ENCODE peak calls at places on chromosomes 7 and 10, in four cellular contexts. O is HepG2, L is GM12878, P is K562. J is an unnamed sample.
A peak's percentile ranks its signal among the peaks of the same experiment; 100 is the strongest.

GRCh38 chr10:128606041-128606440 is 479.8 kb upstream of the MKI67 start:
- DNase-seq in O (no peak), L (no peak), P (no peak), J (no peak)

GRCh38 chr10:74151879-74152722 is 1.1 kb downstream of the ADK start:
- DNase-seq in O (no peak), L (no peak), P (no peak), J (no peak)

GRCh38 chr10:10609379-10609955 is 408.2 kb upstream of the CELF2 start:
- DNase-seq in O (no peak), L (no peak), P (no peak), J (no peak)

GRCh38 chr10:34766256-34766580 is 48.9 kb downstream of the PARD3 start:
- DNase-seq in O (no peak), L (no peak), P (no peak), J (no peak)

GRCh38 chr7:1558841-1559625 is 3.0 kb upstream of the TMEM184A start:
- DNase-seq in O (no peak), L (no peak), P (no peak), J (no peak)

GRCh38 chr7:28442540-28443420 is 30.5 kb downstream of the CREB5 start:
- DNase-seq in O (no peak), L (no peak), P (no peak), J (no peak)

GRCh38 chr7:149144996-149145850 is 2.0 kb upstream of the ZNF398 start:
- DNase-seq in O (no peak), L (no peak), P (peak; percentile 55), J (peak; percentile 4)

GRCh38 chr10:75547391-75548298 is 116.2 kb downstream of the LRMDA start:
- DNase-seq in O (no peak), L (peak; percentile 33), P (no peak), J (no peak)

GRCh38 chr7:47032171-47032915 is 549.6 kb downstream of the TNS3 start:
- DNase-seq in O (no peak), L (no peak), P (no peak), J (no peak)

GRCh38 chr7:81053623-81054022 is 134.8 kb upstream of the SEMA3C start:
- DNase-seq in O (peak; percentile 9), L (no peak), P (no peak), J (no peak)

GRCh38 chr10:14658331-14659122 is 116.2 kb downstream of the FAM107B start:
- DNase-seq in O (no peak), L (peak; percentile 64), P (no peak), J (no peak)

GRCh38 chr10:52106895-52107294 is 207.2 kb upstream of the DKK1 start:
- DNase-seq in O (no peak), L (no peak), P (no peak), J (peak; percentile 51)

GRCh38 chr7:109842386-109842785 is 1248.5 kb upstream of the LRRN3 start:
- DNase-seq in O (no peak), L (no peak), P (no peak), J (no peak)

GRCh38 chr7:76358053-76358477 is 726 bp downstream of the YWHAG start:
- DNase-seq in O (no peak), L (no peak), P (peak; percentile 79), J (peak; percentile 27)

GRCh38 chr7:149774237-149775175 is 1.1 kb upstream of the ZNF467 start:
- DNase-seq in O (no peak), L (no peak), P (peak; percentile 33), J (no peak)

GRCh38 chr7:33982425-33982786 is 77.1 kb downstream of the BMPER start:
- DNase-seq in O (no peak), L (no peak), P (no peak), J (peak; percentile 30)

GRCh38 chr10:112071596-112072133 is 111.9 kb downstream of the GPAM start:
- DNase-seq in O (no peak), L (no peak), P (no peak), J (no peak)

GRCh38 chr7:134737561-134738353 is 41.7 kb upstream of the CALD1 start:
- DNase-seq in O (no peak), L (peak; percentile 36), P (no peak), J (no peak)

GRCh38 chr7:923108-924041 is 31.1 kb downstream of the ADAP1 start:
- DNase-seq in O (no peak), L (peak; percentile 81), P (peak; percentile 66), J (no peak)

GRCh38 chr10:48653944-48654698 is 30.6 kb upstream of the WDFY4 start:
- DNase-seq in O (no peak), L (no peak), P (no peak), J (no peak)

GRCh38 chr7:33107136-33108066 is 1.8 kb downstream of the RP9 start:
- DNase-seq in O (peak; percentile 47), L (no peak), P (peak; percentile 64), J (peak; percentile 26)

GRCh38 chr10:62348029-62348428 is 26.1 kb upstream of the ZNF365 start:
- DNase-seq in O (no peak), L (no peak), P (no peak), J (no peak)

GRCh38 chr7:112199035-112199655 is 7.1 kb downstream of the DOCK4 start:
- DNase-seq in O (no peak), L (no peak), P (no peak), J (no peak)

GRCh38 chr7:5428470-5429252 is 5.0 kb upstream of the TNRC18 start:
- DNase-seq in O (peak; percentile 78), L (no peak), P (peak; percentile 85), J (no peak)

GRCh38 chr7:156892086-156892800 is 740 bp downstream of the LMBR1 start:
- DNase-seq in O (peak; percentile 19), L (no peak), P (peak; percentile 89), J (peak; percentile 80)

GRCh38 chr7:88758355-88759215 is 915 bp upstream of the ZNF804B start:
- DNase-seq in O (no peak), L (no peak), P (peak; percentile 44), J (peak; percentile 46)

GRCh38 chr7:76300210-76300731 is 2.2 kb upstream of the HSPB1 start:
- DNase-seq in O (peak; percentile 76), L (no peak), P (no peak), J (no peak)

GRCh38 chr10:126933116-126933515 is 27.9 kb downstream of the DOCK1 start:
- DNase-seq in O (no peak), L (no peak), P (no peak), J (no peak)

GRCh38 chr7:129780257-129781127 is 169.0 kb downstream of the NRF1 start:
- DNase-seq in O (peak; percentile 72), L (no peak), P (peak; percentile 96), J (peak; percentile 93)

GRCh38 chr10:113093188-113094113 is 143.4 kb downstream of the TCF7L2 start:
- DNase-seq in O (peak; percentile 88), L (peak; percentile 8), P (no peak), J (no peak)

GRCh38 chr10:13074562-13075451 is 25.2 kb upstream of the OPTN start:
- DNase-seq in O (peak; percentile 30), L (no peak), P (peak; percentile 75), J (peak; percentile 79)

GRCh38 chr10:18984531-18984930 is 64.1 kb upstream of the MALRD1 start:
- DNase-seq in O (no peak), L (no peak), P (no peak), J (no peak)

GRCh38 chr10:12973149-12973718 is 28.3 kb downstream of the CCDC3 start:
- DNase-seq in O (no peak), L (no peak), P (no peak), J (no peak)

GRCh38 chr7:12868027-12868426 is 180.6 kb downstream of the ARL4A start:
- DNase-seq in O (no peak), L (no peak), P (no peak), J (no peak)

GRCh38 chr7:12870219-12870618 is 182.8 kb downstream of the ARL4A start:
- DNase-seq in O (no peak), L (no peak), P (no peak), J (no peak)

GRCh38 chr7:12864470-12865046 is 177.1 kb downstream of the ARL4A start:
- DNase-seq in O (no peak), L (no peak), P (no peak), J (no peak)

GRCh38 chr7:12865593-12865992 is 178.2 kb downstream of the ARL4A start:
- DNase-seq in O (no peak), L (no peak), P (no peak), J (no peak)

GRCh38 chr7:12866237-12866636 is 178.8 kb downstream of the ARL4A start:
- DNase-seq in O (no peak), L (no peak), P (peak; percentile 31), J (no peak)
- TF ChIP-seq FOXK2 in O (no peak), L (no peak), P (no peak), J (no peak)

GRCh38 chr10:124232686-124233545 is 139.5 kb upstream of the CHST15 start:
- DNase-seq in O (no peak), L (no peak), P (no peak), J (no peak)
- TF ChIP-seq SP1 in O (no peak), L (no peak), P (no peak), J (no peak)

GRCh38 chr7:77665161-77665560 is 31.1 kb upstream of the RSBN1L start:
- DNase-seq in O (no peak), L (no peak), P (no peak), J (no peak)
- TF ChIP-seq FOXK2 in O (no peak), L (no peak), P (no peak), J (no peak)

GRCh38 chr7:154777023-154777422 is 225.9 kb downstream of the PAXIP1 start:
- DNase-seq in O (no peak), L (no peak), P (peak; percentile 18), J (peak; percentile 42)
- TF ChIP-seq SP1 in O (no peak), L (no peak), P (no peak), J (no peak)

DNA sequence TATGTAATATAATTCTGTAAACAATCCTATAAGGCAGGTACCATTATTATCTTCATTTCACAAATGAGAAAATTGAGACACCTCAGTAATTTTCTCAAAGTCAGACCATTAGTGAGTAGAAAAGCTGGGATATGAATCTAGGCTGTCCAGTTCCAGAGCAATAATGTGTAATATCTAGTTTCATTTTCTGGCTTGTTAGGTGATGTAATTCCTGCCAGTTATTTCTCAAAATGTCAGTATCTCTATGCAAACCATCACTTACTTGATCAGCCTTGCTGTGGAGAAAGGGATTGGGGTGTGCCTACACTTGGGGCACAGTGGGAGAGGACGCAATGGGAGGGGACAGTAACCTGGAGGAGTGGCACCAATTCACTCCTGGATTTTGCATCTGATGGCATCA is 157.5 kb downstream of the LYZL1 start:
- DNase-seq in O (no peak), L (no peak), P (no peak), J (no peak)
- TF ChIP-seq FOXK2 in O (no peak), L (no peak), P (no peak), J (no peak)

DNA sequence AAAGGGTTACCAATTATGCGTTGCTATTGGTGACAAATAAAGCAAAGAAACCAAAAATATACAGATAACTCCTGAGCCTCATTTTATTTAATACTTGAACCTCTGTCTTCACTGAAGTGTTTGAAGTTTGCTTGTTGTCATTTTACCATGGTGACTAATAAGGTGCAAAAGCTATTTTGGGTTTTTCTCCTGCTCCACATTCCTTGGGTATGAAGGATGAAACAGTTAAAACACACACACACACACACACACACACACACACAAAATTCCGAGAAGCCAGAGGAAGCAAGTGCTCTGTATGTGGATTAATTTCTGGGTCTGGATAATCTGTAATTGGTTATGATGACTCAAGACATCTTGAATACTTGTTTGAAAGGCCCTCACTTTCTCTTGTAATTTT is 246.4 kb downstream of the COBL start:
- DNase-seq in O (no peak), L (no peak), P (no peak), J (no peak)
- TF ChIP-seq SP1 in O (no peak), L (no peak), P (no peak), J (no peak)

J was measured in HEK293T.